ENCODE peak calls at places on chromosomes 5 and 9, in eight cellular contexts. R is transverse colon, C is right lobe of liver, M is body of pancreas, X is sigmoid colon, T is breast epithelium, K is spleen, D is heart left ventricle. E is an unnamed sample.

GRCh38 chr5:73374520-73375235 is 73.9 kb downstream of the FOXD1 start:
- DNase-seq in C (no peak), M (no peak), R (no peak), T (no peak), K (no peak), D (no peak), X (no peak), E (no peak)

GRCh38 chr5:16574789-16575785 is 41.7 kb downstream of the RETREG1 start:
- DNase-seq in R (no peak), X (no peak), M (no peak), T (no peak), C (peak; percentile 85), D (peak; percentile 47), K (no peak), E (no peak)

GRCh38 chr5:69292349-69292748 is 40.3 kb downstream of the CCDC125 start:
- DNase-seq in R (no peak), X (no peak), C (no peak), K (no peak), M (no peak), T (no peak), D (no peak), E (no peak)

GRCh38 chr9:14347408-14348224 is 33.7 kb upstream of the NFIB start:
- DNase-seq in C (no peak), T (no peak), M (peak; percentile 41), R (peak; percentile 28), K (no peak), X (peak; percentile 77), D (peak; percentile 69), E (peak; percentile 52)

GRCh38 chr5:169988947-169989346 is 8.7 kb upstream of the INSYN2B start:
- DNase-seq in C (no peak), D (no peak), X (no peak), T (no peak), M (no peak), K (no peak), R (no peak), E (no peak)

GRCh38 chr5:100691545-100691944 is 156.4 kb downstream of the FAM174A start:
- DNase-seq in R (no peak), C (no peak), T (no peak), K (no peak), M (no peak), D (no peak), X (no peak), E (no peak)

GRCh38 chr5:143023447-143024096 is 253.4 kb downstream of the ARHGAP26 start:
- DNase-seq in M (no peak), R (peak; percentile 18), C (no peak), D (peak; percentile 80), T (no peak), K (no peak), X (peak; percentile 92), E (peak; percentile 19)

GRCh38 chr9:14373319-14373632 is 59.3 kb upstream of the NFIB start:
- DNase-seq in D (no peak), C (no peak), T (no peak), X (no peak), K (no peak), M (no peak), R (no peak), E (no peak)

GRCh38 chr5:11797132-11797531 is 107.1 kb downstream of the CTNND2 start:
- DNase-seq in K (no peak), X (no peak), C (no peak), D (no peak), T (no peak), M (no peak), R (no peak), E (no peak)

GRCh38 chr5:73617510-73618279 is 8.3 kb upstream of the ARHGEF28 start:
- DNase-seq in D (no peak), R (no peak), M (no peak), T (no peak), K (no peak), X (no peak), C (no peak), E (no peak)

GRCh38 chr9:16704489-16705111 is 165.9 kb downstream of the BNC2 start:
- DNase-seq in T (no peak), X (peak; percentile 90), R (peak; percentile 13), D (peak; percentile 50), M (peak; percentile 20), K (no peak), C (no peak), E (peak; percentile 85)

GRCh38 chr5:113488645-113489184 is 462 bp upstream of the MCC start:
- DNase-seq in X (no peak), M (no peak), K (no peak), R (no peak), T (no peak), C (no peak), D (no peak), E (no peak)

GRCh38 chr5:55868846-55869245 is 17.7 kb downstream of the IL31RA start:
- DNase-seq in R (no peak), X (no peak), K (no peak), M (no peak), T (no peak), D (no peak), C (no peak), E (no peak)

GRCh38 chr5:53019320-53019719 is 30.2 kb downstream of the ITGA2 start:
- DNase-seq in T (no peak), K (no peak), X (no peak), R (no peak), D (no peak), M (no peak), C (no peak), E (no peak)

GRCh38 chr5:115816226-115817042 is at the start of gene CDO1:
- DNase-seq in D (peak; percentile 49), X (peak; percentile 71), R (peak; percentile 8), T (peak; percentile 55), K (peak; percentile 79), M (peak; percentile 37), C (peak; percentile 86), E (peak; percentile 69)

GRCh38 chr9:94719878-94720277 is 6.6 kb upstream of the AOPEP start:
- DNase-seq in M (no peak), C (no peak), X (no peak), K (no peak), D (no peak), T (no peak), R (no peak), E (no peak)

GRCh38 chr5:95859327-95860060 is 37.0 kb upstream of the GLRX start:
- DNase-seq in K (no peak), X (no peak), M (no peak), T (no peak), C (no peak), D (no peak), R (no peak), E (no peak)

GRCh38 chr5:178453224-178453623 is 137.0 kb downstream of the COL23A1 start:
- DNase-seq in X (no peak), D (no peak), K (peak; percentile 11), C (no peak), T (no peak), M (no peak), R (no peak), E (no peak)

GRCh38 chr9:131432597-131433301 is 38.9 kb downstream of the PRRC2B start:
- DNase-seq in T (no peak), C (no peak), R (no peak), X (peak; percentile 39), D (no peak), M (no peak), K (peak; percentile 31), E (no peak)
- TF ChIP-seq POLR2A in T (no peak), C (no peak), R (no peak), X (no peak), D (no peak), M (no peak), K (no peak), E (no peak)

GRCh38 chr5:176536132-176536901 is 885 bp downstream of the RNF44 start:
- DNase-seq in D (peak; percentile 86), M (peak; percentile 74), T (peak; percentile 74), R (peak; percentile 85), X (peak; percentile 93), C (peak; percentile 87), K (peak; percentile 98), E (peak; percentile 82)
- H3K4me1 ChIP-seq in D (peaks cover 68% of the 10 kb centered on the region), M (peaks cover 54% of the 10 kb centered on the region), T (peaks cover 23% of the 10 kb centered on the region), R (peaks cover 58% of the 10 kb centered on the region), X (peaks cover 57% of the 10 kb centered on the region), C (peaks cover 32% of the 10 kb centered on the region), K (peaks cover 85% of the 10 kb centered on the region), E (peaks cover 16% of the 10 kb centered on the region)

GRCh38 chr5:135185461-135186075 is 151.5 kb upstream of the PITX1 start:
- DNase-seq in C (no peak), D (no peak), R (peak; percentile 39), K (no peak), T (no peak), X (no peak), M (no peak), E (no peak)
- TF ChIP-seq POLR2A in C (no peak), D (no peak), R (no peak), K (no peak), T (no peak), X (no peak), M (no peak), E (no peak)

GRCh38 chr5:150621301-150621700 is 19.2 kb upstream of the SYNPO start:
- DNase-seq in D (no peak), X (no peak), T (no peak), M (no peak), K (no peak), C (no peak), R (no peak), E (no peak)
- H3K4me1 ChIP-seq in D (peaks cover 76% of the 10 kb centered on the region), X (peaks cover 31% of the 10 kb centered on the region), T (peaks cover 10% of the 10 kb centered on the region), M (peaks cover 67% of the 10 kb centered on the region), K (peaks cover 80% of the 10 kb centered on the region), C (peaks cover 27% of the 10 kb centered on the region), R (peaks cover 46% of the 10 kb centered on the region), E (peaks cover 41% of the 10 kb centered on the region)

DNA sequence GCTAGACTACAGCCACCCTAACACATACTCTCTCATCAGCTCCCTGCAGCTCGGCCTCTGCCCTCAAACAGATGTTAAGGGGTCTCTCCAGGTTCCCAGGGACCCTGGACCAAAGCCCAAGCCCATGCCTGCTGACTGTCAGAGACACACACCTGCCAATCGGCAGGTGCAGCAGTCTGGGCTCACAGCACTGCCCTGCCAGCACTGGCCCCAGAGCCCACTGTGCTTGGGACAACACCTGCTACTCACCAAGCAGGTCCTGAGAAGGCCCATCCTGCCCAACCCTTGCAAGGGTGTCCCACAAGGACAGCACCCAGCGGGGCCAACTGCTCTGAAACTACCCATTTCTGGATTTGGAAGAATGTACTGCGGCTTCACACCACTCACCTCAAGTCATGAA is 20.2 kb upstream of the ZDHHC11 start:
- DNase-seq in C (peak; percentile 32), M (no peak), T (no peak), K (no peak), R (no peak), X (no peak), D (no peak), E (no peak)
- TF ChIP-seq POLR2A in C (no peak), M (no peak), T (no peak), K (no peak), R (no peak), X (no peak), D (no peak), E (no peak)

GRCh38 chr9:4859035-4859434 is 66.3 kb downstream of the RCL1 start:
- DNase-seq in X (no peak), T (no peak), M (no peak), C (no peak), R (no peak), K (no peak), D (no peak), E (no peak)
- H3K4me1 ChIP-seq in X (no peaks in the 10 kb centered on the region), T (no peaks in the 10 kb centered on the region), M (no peaks in the 10 kb centered on the region), C (peaks cover 18% of the 10 kb centered on the region), R (no peaks in the 10 kb centered on the region), K (no peaks in the 10 kb centered on the region), D (peaks cover 26% of the 10 kb centered on the region), E (peaks cover 11% of the 10 kb centered on the region)

E was measured in ovary.